ENCODE peak calls at places on chromosome 20, in six cellular contexts. One of them, this sample, is unnamed.

GRCh38 chr20:53003420-53003819 is 31.3 kb downstream of the TSHZ2 start:
- DNase-seq in NCI-H774: peak
- DNase-seq in EL: no peak
- DNase-seq in GF-D8: no peak
- DNase-seq in HTR-8/SVneo: peak
- DNase-seq in neuronal stem cell: peak
- DNase-seq in this sample: no peak

GRCh38 chr20:63495771-63496403 is 3.0 kb downstream of the EEF1A2 start:
- DNase-seq in GF-D8: no peak
- DNase-seq in HTR-8/SVneo: peak
- DNase-seq in NCI-H774: peak
- DNase-seq in EL: peak
- DNase-seq in neuronal stem cell: peak
- DNase-seq in this sample: peak

GRCh38 chr20:50439539-50440453 is 70.4 kb upstream of the PTPN1 start:
- DNase-seq in HTR-8/SVneo: no peak
- DNase-seq in GF-D8: no peak
- DNase-seq in EL: peak
- DNase-seq in NCI-H774: no peak
- DNase-seq in neuronal stem cell: no peak
- DNase-seq in this sample: no peak

GRCh38 chr20:46559685-46560440 is 9.4 kb upstream of the OCSTAMP start:
- DNase-seq in EL: no peak
- DNase-seq in NCI-H774: no peak
- DNase-seq in GF-D8: no peak
- DNase-seq in HTR-8/SVneo: no peak
- DNase-seq in neuronal stem cell: no peak
- DNase-seq in this sample: peak

GRCh38 chr20:49668181-49668877 is 45.3 kb downstream of the B4GALT5 start:
- DNase-seq in neuronal stem cell: no peak
- DNase-seq in GF-D8: no peak
- DNase-seq in NCI-H774: no peak
- DNase-seq in HTR-8/SVneo: no peak
- DNase-seq in EL: no peak
- DNase-seq in this sample: no peak

GRCh38 chr20:59390437-59390836 is 90.0 kb downstream of the EDN3 start:
- DNase-seq in NCI-H774: no peak
- DNase-seq in HTR-8/SVneo: no peak
- DNase-seq in neuronal stem cell: no peak
- DNase-seq in GF-D8: no peak
- DNase-seq in EL: no peak
- DNase-seq in this sample: no peak

GRCh38 chr20:1160991-1161390 is 23.8 kb downstream of the TMEM74B start:
- DNase-seq in HTR-8/SVneo: no peak
- DNase-seq in NCI-H774: no peak
- DNase-seq in EL: no peak
- DNase-seq in GF-D8: no peak
- DNase-seq in neuronal stem cell: no peak
- DNase-seq in this sample: no peak

GRCh38 chr20:56383334-56383733 is 8.7 kb downstream of the AURKA start:
- DNase-seq in EL: no peak
- DNase-seq in NCI-H774: no peak
- DNase-seq in GF-D8: no peak
- DNase-seq in neuronal stem cell: no peak
- DNase-seq in HTR-8/SVneo: no peak
- DNase-seq in this sample: no peak

GRCh38 chr20:51400051-51400926 is 142.2 kb downstream of the NFATC2 start:
- DNase-seq in NCI-H774: no peak
- DNase-seq in neuronal stem cell: no peak
- DNase-seq in GF-D8: no peak
- DNase-seq in EL: no peak
- DNase-seq in HTR-8/SVneo: no peak
- DNase-seq in this sample: no peak

GRCh38 chr20:25675161-25675560 is 21.5 kb downstream of the ZNF337 start:
- DNase-seq in NCI-H774: no peak
- DNase-seq in HTR-8/SVneo: no peak
- DNase-seq in GF-D8: no peak
- DNase-seq in EL: no peak
- DNase-seq in neuronal stem cell: no peak
- DNase-seq in this sample: no peak

GRCh38 chr20:52953020-52953419 is 19.1 kb upstream of the TSHZ2 start:
- DNase-seq in GF-D8: no peak
- DNase-seq in NCI-H774: no peak
- DNase-seq in neuronal stem cell: no peak
- DNase-seq in HTR-8/SVneo: no peak
- DNase-seq in EL: no peak
- DNase-seq in this sample: no peak

GRCh38 chr20:34791289-34792020 is 34.0 kb downstream of the NCOA6 start:
- DNase-seq in NCI-H774: no peak
- DNase-seq in GF-D8: peak
- DNase-seq in EL: peak
- DNase-seq in HTR-8/SVneo: no peak
- DNase-seq in neuronal stem cell: no peak
- DNase-seq in this sample: no peak

GRCh38 chr20:13245250-13245723 is 24.2 kb downstream of the ISM1 start:
- DNase-seq in NCI-H774: no peak
- DNase-seq in EL: no peak
- DNase-seq in HTR-8/SVneo: no peak
- DNase-seq in GF-D8: no peak
- DNase-seq in neuronal stem cell: no peak
- DNase-seq in this sample: no peak

GRCh38 chr20:31788578-31788977 is 30.6 kb upstream of the MYLK2 start:
- DNase-seq in GF-D8: no peak
- DNase-seq in EL: peak
- DNase-seq in HTR-8/SVneo: no peak
- DNase-seq in NCI-H774: no peak
- DNase-seq in neuronal stem cell: no peak
- DNase-seq in this sample: peak

GRCh38 chr20:50865591-50865990 is 65.6 kb downstream of the ADNP start:
- DNase-seq in neuronal stem cell: no peak
- DNase-seq in EL: no peak
- DNase-seq in NCI-H774: no peak
- DNase-seq in GF-D8: no peak
- DNase-seq in HTR-8/SVneo: no peak
- DNase-seq in this sample: no peak

GRCh38 chr20:21739682-21740081 is 34.2 kb downstream of the PAX1 start:
- DNase-seq in GF-D8: no peak
- DNase-seq in NCI-H774: no peak
- DNase-seq in EL: no peak
- DNase-seq in neuronal stem cell: no peak
- DNase-seq in HTR-8/SVneo: no peak
- DNase-seq in this sample: no peak

GRCh38 chr20:56511926-56512325 is 12.6 kb upstream of the FAM209A start:
- DNase-seq in neuronal stem cell: no peak
- DNase-seq in NCI-H774: no peak
- DNase-seq in HTR-8/SVneo: no peak
- DNase-seq in EL: no peak
- DNase-seq in GF-D8: no peak
- DNase-seq in this sample: no peak

GRCh38 chr20:4661191-4661590 is 60.5 kb upstream of the PRND start:
- DNase-seq in NCI-H774: no peak
- DNase-seq in HTR-8/SVneo: no peak
- DNase-seq in GF-D8: no peak
- DNase-seq in EL: no peak
- DNase-seq in neuronal stem cell: no peak
- DNase-seq in this sample: no peak

This sample was measured in cardiac muscle cell.